ENCODE peak calls at places on chromosome 17, in ten cellular contexts. K is epithelial cell of esophagus; E is body of pancreas; P is kidney epithelial cell; X is CD8-positive, alpha-beta T cell; G is endodermal cell; R is tibial artery; A is cardiac fibroblast; H is nephron progenitor cell; L is psoas muscle. N is an unnamed sample.

GRCh38 chr17:74801896-74802295 is 25.8 kb upstream of the NAT9 start:
- DNase-seq in K (peak; percentile 63), E (no peak), P (no peak), X (no peak), G (no peak), R (no peak), A (no peak), H (no peak), L (no peak), N (no peak)

GRCh38 chr17:31726980-31727427 is 132.0 kb downstream of the COPRS start:
- DNase-seq in K (peak; percentile 67), E (no peak), P (no peak), X (no peak), G (no peak), R (no peak), A (peak; percentile 49), H (no peak), L (no peak), N (peak; percentile 43)

GRCh38 chr17:49338883-49339282 is 23.2 kb downstream of the ZNF652 start:
- DNase-seq in K (no peak), E (no peak), P (no peak), X (peak; percentile 12), G (no peak), R (no peak), A (no peak), H (no peak), L (no peak), N (no peak)

GRCh38 chr17:3796110-3796821 is 4.7 kb downstream of the ITGAE start:
- DNase-seq in K (no peak), E (no peak), P (no peak), X (peak; percentile 85), G (peak; percentile 47), R (no peak), A (no peak), H (no peak), L (no peak), N (no peak)

GRCh38 chr17:34997355-34997862 is 17.1 kb downstream of the LIG3 start:
- DNase-seq in K (no peak), E (peak; percentile 72), P (no peak), X (no peak), G (no peak), R (peak; percentile 52), A (peak; percentile 66), H (no peak), L (no peak), N (peak; percentile 39)

GRCh38 chr17:41107941-41108445 is 2.8 kb downstream of the KRTAP4-9 start:
- DNase-seq in K (no peak), E (no peak), P (no peak), X (no peak), G (no peak), R (no peak), A (no peak), H (no peak), L (no peak), N (peak; percentile 33)

GRCh38 chr17:14014647-14015046 is 54.7 kb upstream of the COX10 start:
- DNase-seq in K (no peak), E (no peak), P (no peak), X (no peak), G (no peak), R (no peak), A (no peak), H (no peak), L (no peak), N (no peak)

GRCh38 chr17:19579867-19580565 is 46.4 kb downstream of the SLC47A1 start:
- DNase-seq in K (peak; percentile 8), E (no peak), P (no peak), X (no peak), G (peak; percentile 72), R (no peak), A (peak; percentile 3), H (peak; percentile 56), L (peak; percentile 49), N (no peak)

GRCh38 chr17:76458580-76459490 is 5.9 kb upstream of the UBE2O start:
- DNase-seq in K (peak; percentile 71), E (peak; percentile 68), P (no peak), X (no peak), G (peak; percentile 96), R (no peak), A (peak; percentile 67), H (peak; percentile 64), L (no peak), N (peak; percentile 54)

GRCh38 chr17:74737299-74738050 is 419 bp downstream of the RAB37 start:
- DNase-seq in K (no peak), E (no peak), P (no peak), X (peak; percentile 61), G (peak; percentile 95), R (no peak), A (no peak), H (peak; percentile 51), L (no peak), N (no peak)

GRCh38 chr17:46865100-46865499 is 13.7 kb downstream of the WNT9B start:
- DNase-seq in K (no peak), E (no peak), P (no peak), X (no peak), G (peak; percentile 74), R (no peak), A (peak; percentile 2), H (no peak), L (no peak), N (peak; percentile 36)

GRCh38 chr17:77433385-77434135 is 292.8 kb downstream of the SEC14L1 start:
- DNase-seq in K (no peak), E (no peak), P (no peak), X (no peak), G (no peak), R (no peak), A (peak; percentile 65), H (peak; percentile 50), L (peak; percentile 27), N (peak; percentile 62)

GRCh38 chr17:49915670-49916069 is 53.3 kb upstream of the DLX4 start:
- DNase-seq in K (no peak), E (no peak), P (no peak), X (no peak), G (peak; percentile 88), R (no peak), A (no peak), H (peak; percentile 31), L (no peak), N (no peak)

GRCh38 chr17:66272699-66273390 is 29.6 kb upstream of the PRKCA start:
- DNase-seq in K (peak; percentile 48), E (no peak), P (peak; percentile 71), X (no peak), G (no peak), R (no peak), A (peak; percentile 83), H (no peak), L (no peak), N (peak; percentile 91)

GRCh38 chr17:3502466-3502865 is 26.7 kb downstream of the ASPA start:
- DNase-seq in K (no peak), E (no peak), P (no peak), X (no peak), G (no peak), R (no peak), A (no peak), H (no peak), L (no peak), N (no peak)

GRCh38 chr17:7586673-7587419 is 3.0 kb downstream of the SOX15 start:
- DNase-seq in K (peak; percentile 83), E (peak; percentile 46), P (no peak), X (no peak), G (peak; percentile 88), R (no peak), A (no peak), H (no peak), L (no peak), N (no peak)

GRCh38 chr17:38750044-38750311 is 1.8 kb upstream of the PCGF2 start:
- DNase-seq in K (no peak), E (no peak), P (no peak), X (no peak), G (no peak), R (no peak), A (no peak), H (no peak), L (no peak), N (no peak)

GRCh38 chr17:8884336-8884990 is 17.0 kb upstream of the PIK3R6 start:
- DNase-seq in K (no peak), E (no peak), P (no peak), X (no peak), G (peak; percentile 50), R (no peak), A (no peak), H (no peak), L (no peak), N (no peak)

GRCh38 chr17:82188001-82188961 is 24.4 kb downstream of the CCDC57 start:
- DNase-seq in K (no peak), E (no peak), P (no peak), X (no peak), G (no peak), R (no peak), A (no peak), H (no peak), L (no peak), N (no peak)

GRCh38 chr17:82938486-82939212 is 98.8 kb upstream of the ZNF750 start:
- DNase-seq in K (no peak), E (peak; percentile 2), P (peak; percentile 14), X (no peak), G (no peak), R (no peak), A (no peak), H (no peak), L (peak; percentile 2), N (no peak)

GRCh38 chr17:39831588-39831987 is 32.5 kb downstream of the IKZF3 start:
- DNase-seq in K (no peak), E (no peak), P (no peak), X (no peak), G (no peak), R (no peak), A (no peak), H (no peak), L (no peak), N (no peak)
- TF ChIP-seq CTCF in K (no peak), E (no peak), P (no peak), X (no peak), G (no peak), R (no peak), A (no peak), H (no peak), L (no peak), N (no peak)

GRCh38 chr17:64732336-64733006 is 70.4 kb upstream of the SMURF2 start:
- DNase-seq in K (peak; percentile 15), E (peak; percentile 18), P (no peak), X (no peak), G (no peak), R (no peak), A (peak; percentile 86), H (no peak), L (peak; percentile 47), N (peak; percentile 84)
- TF ChIP-seq CTCF in K (no peak), E (no peak), P (no peak), X (no peak), G (no peak), R (no peak), A (no peak), H (no peak), L (no peak), N (peak; percentile 38)

GRCh38 chr17:4815043-4815675 is 8.2 kb downstream of the PLD2 start:
- DNase-seq in K (no peak), E (no peak), P (no peak), X (no peak), G (peak; percentile 71), R (no peak), A (no peak), H (no peak), L (no peak), N (peak; percentile 26)
- TF ChIP-seq CTCF in K (peak; percentile 30), E (no peak), P (peak; percentile 39), X (no peak), G (peak; percentile 75), R (no peak), A (peak; percentile 19), H (peak; percentile 16), L (no peak), N (peak; percentile 80)

GRCh38 chr17:60039509-60040442 is 38.9 kb downstream of the HEATR6 start:
- DNase-seq in K (no peak), E (no peak), P (no peak), X (no peak), G (peak; percentile 48), R (no peak), A (no peak), H (no peak), L (no peak), N (no peak)
- TF ChIP-seq CTCF in K (no peak), E (no peak), P (no peak), X (no peak), G (no peak), R (no peak), A (no peak), H (no peak), L (no peak), N (no peak)

N was measured in HFFc6.